ENCODE peak calls at places on chromosomes 13 and 19, in six cellular contexts. C, H, Y, J, K and N are unnamed samples.

GRCh38 chr13:43785681-43786471 is 896 bp downstream of the ENOX1 start:
- DNase-seq in C (peak), H (no peak), Y (peak), J (no peak), K (no peak), N (peak)

GRCh38 chr19:53545271-53546065 is 7.5 kb downstream of the ZNF331 start:
- DNase-seq in C (peak), H (no peak), Y (no peak), J (no peak), K (no peak), N (peak)

GRCh38 chr19:43525836-43526771 is 897 bp downstream of the ETHE1 start:
- DNase-seq in C (peak), H (no peak), Y (peak), J (no peak), K (no peak), N (no peak)

GRCh38 chr19:50329146-50329925 is at the start of gene KCNC3:
- DNase-seq in C (peak), H (peak), Y (peak), J (peak), K (peak), N (peak)

GRCh38 chr13:75541287-75541686 is 3.6 kb upstream of the COMMD6 start:
- DNase-seq in C (peak), H (peak), Y (no peak), J (no peak), K (no peak), N (no peak)

GRCh38 chr13:80177327-80177726 is 163.6 kb downstream of the SPRY2 start:
- DNase-seq in C (no peak), H (no peak), Y (no peak), J (no peak), K (no peak), N (no peak)

GRCh38 chr19:751501-752341 is 809 bp downstream of the MISP start:
- DNase-seq in C (peak), H (peak), Y (peak), J (no peak), K (peak), N (peak)

GRCh38 chr13:75650991-75651390 is 14.9 kb downstream of the LMO7 start:
- DNase-seq in C (no peak), H (no peak), Y (no peak), J (no peak), K (no peak), N (no peak)

GRCh38 chr13:72180253-72180952 is 313.4 kb upstream of the DACH1 start:
- DNase-seq in C (peak), H (no peak), Y (no peak), J (no peak), K (no peak), N (no peak)

GRCh38 chr19:41298327-41298964 is 11.5 kb upstream of the CCDC97 start:
- DNase-seq in C (peak), H (no peak), Y (no peak), J (no peak), K (no peak), N (no peak)

GRCh38 chr19:31648347-31648746 is 299.1 kb upstream of the TSHZ3 start:
- DNase-seq in C (peak), H (no peak), Y (no peak), J (no peak), K (no peak), N (no peak)

GRCh38 chr19:48873476-48874308 is 1.5 kb downstream of the PPP1R15A start:
- DNase-seq in C (no peak), H (peak), Y (no peak), J (no peak), K (no peak), N (peak)

GRCh38 chr19:30065680-30066606 is 123.9 kb downstream of the URI1 start:
- DNase-seq in C (no peak), H (peak), Y (peak), J (no peak), K (no peak), N (no peak)

GRCh38 chr19:10478903-10479384 is 24.2 kb downstream of the KEAP1 start:
- DNase-seq in C (peak), H (peak), Y (peak), J (no peak), K (peak), N (peak)

GRCh38 chr19:17784201-17785008 is 10.5 kb upstream of the B3GNT3 start:
- DNase-seq in C (peak), H (peak), Y (peak), J (no peak), K (peak), N (peak)

GRCh38 chr19:46573679-46574522 is 27.2 kb upstream of the CALM3 start:
- DNase-seq in C (no peak), H (no peak), Y (no peak), J (no peak), K (peak), N (no peak)

GRCh38 chr13:46756977-46757376 is 40.0 kb downstream of the ESD start:
- DNase-seq in C (peak), H (no peak), Y (no peak), J (no peak), K (no peak), N (no peak)

GRCh38 chr13:107808388-107808787 is 406.9 kb downstream of the LIG4 start:
- DNase-seq in C (peak), H (no peak), Y (no peak), J (no peak), K (no peak), N (no peak)

GRCh38 chr19:1268392-1269064 is 604 bp upstream of the CIRBP start:
- DNase-seq in C (no peak), H (no peak), Y (no peak), J (no peak), K (no peak), N (no peak)

GRCh38 chr19:45769821-45770191 is 754 bp upstream of the SIX5 start:
- DNase-seq in C (peak), H (peak), Y (no peak), J (no peak), K (no peak), N (peak)

GRCh38 chr13:46097015-46097414 is 7.8 kb downstream of the CPB2 start:
- DNase-seq in C (no peak), H (no peak), Y (no peak), J (no peak), K (no peak), N (peak)

GRCh38 chr13:19587635-19588300 is 26.4 kb upstream of the TPTE2 start:
- DNase-seq in C (peak), H (peak), Y (peak), J (no peak), K (peak), N (peak)

GRCh38 chr19:43464089-43464775 is 1.2 kb downstream of the LYPD3 start:
- DNase-seq in C (no peak), H (peak), Y (peak), J (no peak), K (no peak), N (no peak)

GRCh38 chr13:48600374-48601364 is 53.1 kb upstream of the CYSLTR2 start:
- DNase-seq in C (peak), H (no peak), Y (no peak), J (no peak), K (peak), N (no peak)

GRCh38 chr19:6233051-6233826 is 46.5 kb downstream of the MLLT1 start:
- DNase-seq in C (peak), H (no peak), Y (no peak), J (no peak), K (no peak), N (no peak)

GRCh38 chr13:97621631-97622030 is 187.7 kb downstream of the RAP2A start:
- DNase-seq in C (no peak), H (no peak), Y (no peak), J (no peak), K (no peak), N (no peak)

GRCh38 chr13:37277435-37278144 is 172.1 kb upstream of the CSNK1A1L start:
- DNase-seq in C (peak), H (no peak), Y (no peak), J (no peak), K (peak), N (no peak)

GRCh38 chr19:1648156-1648925 is 4.1 kb downstream of the TCF3 start:
- DNase-seq in C (no peak), H (no peak), Y (no peak), J (peak), K (no peak), N (no peak)

GRCh38 chr19:40718774-40719391 is 2.0 kb downstream of the ITPKC start:
- DNase-seq in C (peak), H (peak), Y (no peak), J (peak), K (peak), N (peak)

GRCh38 chr13:46586766-46587509 is 34.0 kb downstream of the LRCH1 start:
- DNase-seq in C (no peak), H (no peak), Y (no peak), J (no peak), K (no peak), N (no peak)

GRCh38 chr19:48735031-48735615 is 5.3 kb downstream of the RASIP1 start:
- DNase-seq in C (no peak), H (no peak), Y (no peak), J (no peak), K (no peak), N (peak)

GRCh38 chr13:27131202-27131623 is 40.4 kb downstream of the USP12 start:
- DNase-seq in C (peak), H (peak), Y (no peak), J (peak), K (no peak), N (peak)

GRCh38 chr19:16244091-16244490 is 46.4 kb downstream of the AP1M1 start:
- DNase-seq in C (peak), H (no peak), Y (no peak), J (no peak), K (no peak), N (no peak)

GRCh38 chr13:113429608-113429985 is 23.7 kb downstream of the ADPRHL1 start:
- DNase-seq in C (no peak), H (no peak), Y (no peak), J (no peak), K (no peak), N (no peak)

GRCh38 chr13:34942732-34943674 is 933 bp downstream of the NBEA start:
- DNase-seq in C (no peak), H (no peak), Y (peak), J (no peak), K (no peak), N (peak)

GRCh38 chr13:57982782-57983181 is 351.2 kb downstream of the PCDH17 start:
- DNase-seq in C (no peak), H (no peak), Y (no peak), J (no peak), K (no peak), N (no peak)

DNA sequence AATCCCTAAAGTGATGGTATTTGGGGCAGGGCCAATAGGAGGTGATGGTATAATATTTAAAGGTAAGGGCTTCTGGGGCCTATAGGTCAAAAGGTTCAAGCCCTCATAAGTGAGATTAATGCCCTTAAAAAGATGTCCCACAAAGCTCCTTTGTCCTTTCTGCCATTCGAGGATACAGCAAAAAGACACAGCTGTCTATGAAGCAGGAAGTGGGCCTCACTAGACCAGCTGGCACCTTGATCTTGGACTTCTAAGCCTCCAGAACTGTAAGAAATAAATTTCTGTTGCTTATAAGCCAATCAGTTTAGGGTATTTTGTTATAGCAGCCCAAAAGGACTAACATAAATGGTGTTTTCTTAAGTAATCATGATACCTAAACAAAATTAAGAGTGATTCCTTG is 27.2 kb upstream of the POU4F1 start:
- DNase-seq in C (no peak), H (no peak), Y (no peak), J (no peak), K (no peak), N (no peak)
- TF ChIP-seq SMC3 in C (no peak), H (no peak), Y (no peak), J (no peak), K (no peak), N (no peak)

GRCh38 chr19:19747357-19748220 is 14.7 kb upstream of the ZNF14 start:
- DNase-seq in C (no peak), H (no peak), Y (no peak), J (no peak), K (no peak), N (no peak)
- TF ChIP-seq SMC3 in C (no peak), H (no peak), Y (no peak), J (no peak), K (no peak), N (no peak)

GRCh38 chr19:4694211-4694987 is 24.3 kb upstream of the MYDGF start:
- DNase-seq in C (peak), H (peak), Y (no peak), J (no peak), K (no peak), N (peak)
- TF ChIP-seq SMC3 in C (no peak), H (no peak), Y (no peak), J (no peak), K (no peak), N (no peak)

DNA sequence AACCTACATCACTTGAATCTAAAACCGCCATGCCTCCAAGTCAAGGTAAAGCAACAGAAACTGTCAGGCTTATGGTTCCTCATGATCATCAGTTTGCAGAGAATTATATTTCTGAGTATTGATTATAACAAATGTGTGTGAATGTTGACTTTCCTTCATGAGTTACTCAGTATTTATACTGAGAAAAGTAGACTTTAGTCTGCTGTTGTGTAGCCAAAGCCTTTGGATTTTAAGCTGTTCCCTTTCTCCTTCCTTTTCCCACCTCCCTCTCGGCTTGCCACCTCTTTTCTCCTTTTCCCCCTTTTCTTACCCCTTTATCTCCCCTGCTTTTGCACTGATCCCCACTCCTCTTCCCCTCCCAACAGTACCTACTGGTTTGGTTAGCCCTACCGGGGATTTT is 20.7 kb upstream of the GPR18 start:
- DNase-seq in C (no peak), H (no peak), Y (no peak), J (no peak), K (no peak), N (no peak)
- TF ChIP-seq SMC3 in C (no peak), H (no peak), Y (no peak), J (no peak), K (no peak), N (no peak)

GRCh38 chr19:19659646-19660245 is 3.7 kb downstream of the ATP13A1 start:
- DNase-seq in C (no peak), H (no peak), Y (no peak), J (no peak), K (no peak), N (no peak)
- TF ChIP-seq SMC3 in C (no peak), H (no peak), Y (no peak), J (no peak), K (no peak), N (no peak)

GRCh38 chr13:33261426-33262068 is 24.0 kb downstream of the STARD13 start:
- DNase-seq in C (peak), H (no peak), Y (no peak), J (no peak), K (peak), N (no peak)
- TF ChIP-seq SMC3 in C (no peak), H (no peak), Y (no peak), J (no peak), K (no peak), N (no peak)

DNA sequence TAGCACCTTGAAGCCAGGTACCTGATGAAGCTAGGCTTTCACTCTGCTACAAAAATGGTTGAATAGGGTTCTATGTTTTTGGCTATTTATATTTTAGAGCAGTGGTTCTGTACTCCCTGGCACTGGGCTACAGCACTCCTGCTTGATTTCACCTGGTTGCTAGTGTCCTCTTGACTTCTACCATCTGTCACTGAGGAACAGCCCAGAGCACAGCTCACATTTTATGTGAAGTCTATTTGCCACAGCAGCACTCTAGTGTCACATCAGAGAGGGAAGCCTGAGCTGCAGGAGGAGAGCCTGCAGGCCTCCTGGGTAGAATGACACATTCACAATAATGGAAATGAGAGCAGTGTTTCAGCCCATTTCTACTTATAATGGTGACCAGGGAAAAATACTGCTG is 184.2 kb downstream of the ZNF486 start:
- DNase-seq in C (no peak), H (no peak), Y (no peak), J (no peak), K (no peak), N (no peak)
- TF ChIP-seq SMC3 in C (no peak), H (no peak), Y (no peak), J (no peak), K (no peak), N (no peak)